ENCODE peak calls at places on chromosomes 11 and 22, in six cellular contexts. One of them, this sample, is unnamed.

GRCh38 chr11:82007536-82007935 is 726.1 kb downstream of the FAM181B start:
- DNase-seq in activated CD4-positive, alpha-beta T cell treated with anti-CD3 and anti-CD28 coated beads for 36 hours: no peak
- DNase-seq in H7: no peak
- DNase-seq in M059J: no peak
- DNase-seq in kidney tubule cell: no peak
- DNase-seq in keratinocyte: no peak
- DNase-seq in this sample: no peak

GRCh38 chr11:68999093-68999747 is 13.8 kb downstream of the MRGPRF start:
- DNase-seq in H7: no peak
- DNase-seq in keratinocyte: no peak
- DNase-seq in activated CD4-positive, alpha-beta T cell treated with anti-CD3 and anti-CD28 coated beads for 36 hours: no peak
- DNase-seq in kidney tubule cell: no peak
- DNase-seq in M059J: no peak
- DNase-seq in this sample: no peak

GRCh38 chr11:12581923-12582322 is 92.3 kb upstream of the TEAD1 start:
- DNase-seq in keratinocyte: no peak
- DNase-seq in activated CD4-positive, alpha-beta T cell treated with anti-CD3 and anti-CD28 coated beads for 36 hours: no peak
- DNase-seq in kidney tubule cell: peak; percentile 99
- DNase-seq in M059J: peak; percentile 97
- DNase-seq in H7: no peak
- DNase-seq in this sample: peak; percentile 63

GRCh38 chr11:130103296-130103814 is 33.7 kb downstream of the APLP2 start:
- DNase-seq in activated CD4-positive, alpha-beta T cell treated with anti-CD3 and anti-CD28 coated beads for 36 hours: no peak
- DNase-seq in M059J: peak; percentile 99
- DNase-seq in kidney tubule cell: peak; percentile 90
- DNase-seq in keratinocyte: no peak
- DNase-seq in H7: no peak
- DNase-seq in this sample: peak; percentile 99

GRCh38 chr22:42022162-42022847 is 23.7 kb downstream of the WBP2NL start:
- DNase-seq in H7: no peak
- DNase-seq in keratinocyte: no peak
- DNase-seq in kidney tubule cell: peak; percentile 56
- DNase-seq in M059J: no peak
- DNase-seq in activated CD4-positive, alpha-beta T cell treated with anti-CD3 and anti-CD28 coated beads for 36 hours: no peak
- DNase-seq in this sample: no peak

GRCh38 chr11:77557553-77557952 is 32.2 kb upstream of the AQP11 start:
- DNase-seq in keratinocyte: no peak
- DNase-seq in M059J: peak; percentile 42
- DNase-seq in H7: peak; percentile 52
- DNase-seq in kidney tubule cell: peak; percentile 11
- DNase-seq in activated CD4-positive, alpha-beta T cell treated with anti-CD3 and anti-CD28 coated beads for 36 hours: peak; percentile 10
- DNase-seq in this sample: no peak

GRCh38 chr22:46262449-46263207 is 515 bp downstream of the PKDREJ start:
- DNase-seq in H7: peak; percentile 90
- DNase-seq in M059J: no peak
- DNase-seq in activated CD4-positive, alpha-beta T cell treated with anti-CD3 and anti-CD28 coated beads for 36 hours: peak; percentile 72
- DNase-seq in keratinocyte: no peak
- DNase-seq in kidney tubule cell: peak; percentile 20
- DNase-seq in this sample: no peak

GRCh38 chr11:118618115-118618990 is 10.9 kb downstream of the PHLDB1 start:
- DNase-seq in kidney tubule cell: no peak
- DNase-seq in H7: no peak
- DNase-seq in keratinocyte: no peak
- DNase-seq in M059J: peak; percentile 84
- DNase-seq in activated CD4-positive, alpha-beta T cell treated with anti-CD3 and anti-CD28 coated beads for 36 hours: no peak
- DNase-seq in this sample: no peak